ENCODE peak calls at places on chromosomes 7 and 10, in five cellular contexts. W is HT1080, H is HT-29, M is C1 segment of cervical spinal cord, C is IMR-90. I is an unnamed sample.

GRCh38 chr7:116062666-116063065 is 32.1 kb upstream of the TFEC start:
- DNase-seq in W (no peak), H (no peak), M (no peak), C (peak; percentile 67), I (no peak)

GRCh38 chr7:24284699-24285506 is 913 bp downstream of the NPY start:
- DNase-seq in W (no peak), H (no peak), M (no peak), C (no peak), I (no peak)

GRCh38 chr10:110502851-110503301 is 5.2 kb downstream of the DUSP5 start:
- DNase-seq in W (no peak), H (no peak), M (peak; percentile 18), C (peak; percentile 80), I (peak; percentile 78)

GRCh38 chr10:31554556-31554955 is 235.5 kb downstream of the ZEB1 start:
- DNase-seq in W (peak; percentile 78), H (no peak), M (no peak), C (peak; percentile 85), I (peak; percentile 58)

GRCh38 chr10:132113766-132114365 is 48.1 kb downstream of the JAKMIP3 start:
- DNase-seq in W (no peak), H (no peak), M (peak; percentile 52), C (no peak), I (no peak)

GRCh38 chr7:117012284-117013174 is 59.2 kb downstream of the ST7 start:
- DNase-seq in W (peak; percentile 32), H (peak; percentile 69), M (no peak), C (peak; percentile 66), I (peak; percentile 70)

GRCh38 chr7:32093415-32094408 is 23.5 kb upstream of the PDE1C start:
- DNase-seq in W (peak; percentile 84), H (no peak), M (no peak), C (peak; percentile 82), I (peak; percentile 89)

GRCh38 chr7:149854611-149855367 is 16.6 kb downstream of the ZNF862 start:
- DNase-seq in W (peak; percentile 40), H (peak; percentile 46), M (no peak), C (peak; percentile 51), I (peak; percentile 36)

GRCh38 chr7:139937685-139938084 is 108.6 kb downstream of the TBXAS1 start:
- DNase-seq in W (no peak), H (no peak), M (peak; percentile 35), C (no peak), I (no peak)

GRCh38 chr7:30984359-30985107 is 20.8 kb downstream of the GHRHR start:
- DNase-seq in W (peak; percentile 78), H (no peak), M (peak; percentile 39), C (no peak), I (peak; percentile 24)

GRCh38 chr10:71950683-71951082 is 13.5 kb upstream of the CHST3 start:
- DNase-seq in W (no peak), H (no peak), M (no peak), C (no peak), I (no peak)

GRCh38 chr7:921581-922333 is 32.7 kb downstream of the ADAP1 start:
- DNase-seq in W (no peak), H (no peak), M (no peak), C (no peak), I (no peak)

GRCh38 chr10:130045091-130045652 is 65.5 kb downstream of the C10orf143 start:
- DNase-seq in W (peak; percentile 57), H (peak; percentile 26), M (no peak), C (no peak), I (no peak)

GRCh38 chr7:155233703-155234492 is 63.8 kb upstream of the INSIG1 start:
- DNase-seq in W (no peak), H (peak; percentile 45), M (no peak), C (no peak), I (no peak)

GRCh38 chr10:99382181-99382580 is 48.2 kb downstream of the GOT1 start:
- DNase-seq in W (no peak), H (no peak), M (no peak), C (no peak), I (no peak)

GRCh38 chr10:46251857-46252847 is 34.6 kb upstream of the ANTXRL start:
- DNase-seq in W (no peak), H (no peak), M (no peak), C (no peak), I (peak; percentile 3)

GRCh38 chr10:11154809-11155208 is 137.1 kb downstream of the CELF2 start:
- DNase-seq in W (no peak), H (no peak), M (no peak), C (peak; percentile 53), I (no peak)

GRCh38 chr10:105914432-105914831 is 1250.1 kb downstream of the SORCS1 start:
- DNase-seq in W (no peak), H (no peak), M (no peak), C (no peak), I (no peak)

GRCh38 chr7:41732279-41733062 is 29.6 kb upstream of the INHBA start:
- DNase-seq in W (no peak), H (peak; percentile 41), M (peak; percentile 9), C (peak; percentile 33), I (peak; percentile 34)

GRCh38 chr10:30151581-30152389 is 92.4 kb upstream of the JCAD start:
- DNase-seq in W (peak; percentile 89), H (peak; percentile 62), M (no peak), C (peak; percentile 88), I (peak; percentile 81)

GRCh38 chr10:91694170-91694794 is 61.4 kb upstream of the PPP1R3C start:
- DNase-seq in W (no peak), H (peak; percentile 71), M (no peak), C (peak; percentile 51), I (peak; percentile 64)

GRCh38 chr10:3119796-3120459 is 52.6 kb downstream of the PFKP start:
- DNase-seq in W (no peak), H (peak; percentile 30), M (no peak), C (peak; percentile 25), I (peak; percentile 28)

GRCh38 chr7:17546206-17546998 is 247.9 kb downstream of the AHR start:
- DNase-seq in W (peak; percentile 90), H (no peak), M (no peak), C (peak; percentile 56), I (peak; percentile 98)

GRCh38 chr10:60878224-60878623 is 65.8 kb downstream of the RHOBTB1 start:
- DNase-seq in W (no peak), H (no peak), M (no peak), C (no peak), I (no peak)

GRCh38 chr10:72889391-72889831 is 4.1 kb upstream of the OIT3 start:
- DNase-seq in W (no peak), H (no peak), M (no peak), C (peak; percentile 49), I (peak; percentile 65)

GRCh38 chr7:29194594-29195417 is at the start of gene CHN2:
- DNase-seq in W (no peak), H (peak; percentile 60), M (peak; percentile 71), C (no peak), I (peak; percentile 21)